ENCODE peak calls at places on chromosomes 13 and 19, in eight cellular contexts. T is pancreas, L is aorta, J is cardiac muscle cell, A is sigmoid colon, X is colonic mucosa, O is mesendoderm, P is breast epithelium. H is an unnamed sample.

GRCh38 chr13:108662528-108662927 is 33.1 kb downstream of the MYO16 start:
- DNase-seq in T (no peak), L (no peak), J (no peak), A (no peak), X (no peak), O (peak; percentile 44), P (no peak), H (no peak)

GRCh38 chr19:45070861-45071544 is 5.3 kb downstream of the ZNF296 start:
- DNase-seq in T (no peak), L (no peak), J (no peak), A (no peak), X (no peak), O (no peak), P (peak; percentile 93), H (no peak)

GRCh38 chr13:78334059-78334458 is 269.3 kb downstream of the POU4F1 start:
- DNase-seq in T (no peak), L (no peak), J (no peak), A (no peak), X (no peak), O (peak; percentile 18), P (no peak), H (no peak)

GRCh38 chr13:48334534-48335127 is 31.1 kb downstream of the RB1 start:
- DNase-seq in T (no peak), L (no peak), J (peak; percentile 61), A (no peak), X (no peak), O (peak; percentile 42), P (no peak), H (peak; percentile 60)

GRCh38 chr19:31253816-31254551 is 95.3 kb downstream of the TSHZ3 start:
- DNase-seq in T (peak; percentile 24), L (no peak), J (peak; percentile 52), A (no peak), X (no peak), O (peak; percentile 3), P (no peak), H (no peak)

GRCh38 chr13:32261567-32261966 is 53.6 kb downstream of the ZAR1L start:
- DNase-seq in T (peak; percentile 18), L (peak; percentile 83), J (peak; percentile 97), A (peak; percentile 96), X (peak; percentile 58), O (peak; percentile 27), P (no peak), H (no peak)

GRCh38 chr19:29836409-29836825 is 24.6 kb downstream of the CCNE1 start:
- DNase-seq in T (no peak), L (no peak), J (no peak), A (no peak), X (no peak), O (no peak), P (no peak), H (no peak)

GRCh38 chr19:51550848-51551672 is 19.6 kb upstream of the SIGLEC6 start:
- DNase-seq in T (no peak), L (no peak), J (no peak), A (no peak), X (no peak), O (no peak), P (no peak), H (no peak)

GRCh38 chr13:19864018-19864338 is 529 bp upstream of the ZMYM5 start:
- DNase-seq in T (peak; percentile 70), L (peak; percentile 83), J (peak; percentile 94), A (peak; percentile 83), X (peak; percentile 72), O (peak; percentile 84), P (peak; percentile 62), H (peak; percentile 68)

GRCh38 chr19:45499196-45500180 is 1.2 kb downstream of the PPM1N start:
- DNase-seq in T (peak; percentile 56), L (peak; percentile 71), J (peak; percentile 46), A (no peak), X (peak; percentile 78), O (peak; percentile 98), P (no peak), H (peak; percentile 72)

GRCh38 chr13:40974460-40975407 is 44.4 kb downstream of the ELF1 start:
- DNase-seq in T (no peak), L (no peak), J (peak; percentile 89), A (no peak), X (peak; percentile 55), O (peak; percentile 76), P (no peak), H (peak; percentile 90)

GRCh38 chr19:19817357-19817756 is 4.2 kb downstream of the ZNF506 start:
- DNase-seq in T (no peak), L (no peak), J (no peak), A (no peak), X (no peak), O (peak; percentile 3), P (no peak), H (no peak)

GRCh38 chr19:6736169-6736916 is 1.0 kb downstream of the GPR108 start:
- DNase-seq in T (peak; percentile 78), L (peak; percentile 89), J (peak; percentile 95), A (peak; percentile 93), X (peak; percentile 84), O (peak; percentile 96), P (peak; percentile 70), H (peak; percentile 84)

GRCh38 chr19:34644991-34645461 is 31.9 kb downstream of the SCGB2B2 start:
- DNase-seq in T (no peak), L (no peak), J (no peak), A (no peak), X (no peak), O (no peak), P (peak; percentile 70), H (no peak)

GRCh38 chr13:20514866-20515265 is 10.8 kb downstream of the CRYL1 start:
- DNase-seq in T (no peak), L (no peak), J (no peak), A (no peak), X (no peak), O (no peak), P (no peak), H (no peak)

GRCh38 chr13:91647361-91647970 is 249.0 kb downstream of the GPC5 start:
- DNase-seq in T (peak; percentile 9), L (no peak), J (peak; percentile 22), A (no peak), X (peak; percentile 18), O (peak; percentile 80), P (no peak), H (peak; percentile 1)

DNA sequence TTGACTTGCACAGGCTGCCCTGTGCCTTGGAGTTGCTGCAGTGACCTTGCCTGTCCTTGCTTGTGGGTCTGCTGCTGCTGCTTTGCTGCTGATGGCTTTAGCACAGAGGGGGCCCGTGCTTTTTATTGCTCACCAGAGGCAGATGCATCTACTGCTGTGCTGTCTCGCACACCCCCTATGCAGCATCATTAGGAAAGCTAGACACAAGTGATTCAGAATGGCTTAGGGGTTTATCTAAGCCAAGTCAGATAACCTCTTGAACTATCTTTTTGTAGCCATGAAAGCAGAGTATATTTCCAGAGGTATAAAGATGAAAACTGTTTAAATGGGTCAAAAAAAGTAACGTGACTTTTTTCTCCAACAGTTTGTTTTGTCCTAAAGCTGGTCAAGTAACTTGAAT is 7.8 kb downstream of the GTF3A start:
- DNase-seq in T (no peak), L (no peak), J (no peak), A (no peak), X (no peak), O (no peak), P (no peak), H (no peak)
- H3K27ac ChIP-seq in T (no peak overlapping the region), L (no peak overlapping the region), J (peak overlapping the region; percentile 43), A (no peak overlapping the region), X (no peak overlapping the region), O (no peak overlapping the region), P (no peak overlapping the region), H (no peak overlapping the region)

GRCh38 chr13:74168263-74168675 is 34.1 kb upstream of the KLF12 start:
- DNase-seq in T (peak; percentile 12), L (no peak), J (no peak), A (no peak), X (no peak), O (no peak), P (no peak), H (peak; percentile 92)
- H3K4me3 ChIP-seq in T (no peak overlapping the region), L (no peak overlapping the region), J (no peak overlapping the region), A (no peak overlapping the region), X (no peak overlapping the region), O (no peak overlapping the region), P (no peak overlapping the region), H (no peak overlapping the region)

GRCh38 chr19:7985481-7985911 is 19.9 kb downstream of the ELAVL1 start:
- DNase-seq in T (no peak), L (no peak), J (no peak), A (no peak), X (no peak), O (no peak), P (no peak), H (no peak)
- H3K36me3 ChIP-seq in T (peaks cover 7% of the 10 kb centered on the region), L (peaks cover 4% of the 10 kb centered on the region), J (peaks cover 49% of the 10 kb centered on the region), A (peaks cover 30% of the 10 kb centered on the region), X (peaks cover 4% of the 10 kb centered on the region), O (peaks cover 19% of the 10 kb centered on the region), P (peaks cover 4% of the 10 kb centered on the region), H (peaks cover 27% of the 10 kb centered on the region)

DNA sequence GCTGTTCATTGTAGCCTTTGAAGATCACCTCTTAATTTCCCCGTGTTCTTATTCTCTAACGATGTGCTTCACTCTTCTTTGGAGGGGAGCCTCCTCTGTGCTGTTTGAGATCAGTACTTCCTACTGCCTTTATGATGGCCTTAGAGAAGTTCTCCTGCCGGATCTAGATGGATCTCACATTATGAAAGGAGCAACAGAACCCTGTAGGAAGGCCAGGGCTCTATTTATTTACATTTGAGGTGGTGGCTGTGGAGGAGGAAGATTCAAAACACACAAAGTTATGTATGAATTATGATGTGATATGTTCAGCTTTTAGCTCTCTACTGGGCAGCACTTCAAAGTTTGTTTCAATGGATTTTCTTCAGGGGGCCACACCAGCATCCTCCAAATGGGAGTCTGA is 322.3 kb downstream of the DLEU7 start:
- DNase-seq in T (no peak), L (no peak), J (no peak), A (no peak), X (no peak), O (no peak), P (no peak), H (no peak)
- H3K27ac ChIP-seq in T (peak overlapping the region; percentile 4), L (no peak overlapping the region), J (no peak overlapping the region), A (peak overlapping the region; percentile 64), X (no peak overlapping the region), O (no peak overlapping the region), P (peak overlapping the region; percentile 27), H (no peak overlapping the region)